ENCODE peak calls at places on chromosomes 6 and 20, in eight cellular contexts. E, J, F, V, A, I, T and R are unnamed samples.

GRCh38 chr6:75171151-75171550 is 34.7 kb downstream of the COL12A1 start:
- DNase-seq in E (no peak), J (no peak), F (no peak), V (no peak), A (no peak), I (no peak), T (no peak), R (no peak)

GRCh38 chr20:7505152-7505834 is 435.0 kb downstream of the HAO1 start:
- DNase-seq in E (no peak), J (peak; percentile 25), F (no peak), V (no peak), A (no peak), I (no peak), T (no peak), R (peak; percentile 45)

GRCh38 chr6:74925683-74926082 is 280.2 kb downstream of the COL12A1 start:
- DNase-seq in E (no peak), J (peak; percentile 24), F (no peak), V (no peak), A (no peak), I (no peak), T (no peak), R (peak; percentile 26)

GRCh38 chr6:166512567-166512966 is 73.9 kb downstream of the RAMACL start:
- DNase-seq in E (no peak), J (peak; percentile 49), F (no peak), V (no peak), A (no peak), I (no peak), T (no peak), R (no peak)

GRCh38 chr6:106540432-106540831 is 88.9 kb downstream of the RTN4IP1 start:
- DNase-seq in E (no peak), J (no peak), F (peak; percentile 45), V (no peak), A (no peak), I (no peak), T (no peak), R (no peak)

GRCh38 chr20:4973330-4974097 is 27.8 kb downstream of the SLC23A2 start:
- DNase-seq in E (peak; percentile 66), J (peak; percentile 96), F (no peak), V (peak; percentile 90), A (peak; percentile 69), I (peak; percentile 70), T (peak; percentile 76), R (peak; percentile 80)

GRCh38 chr6:80338201-80338836 is 231.8 kb downstream of the BCKDHB start:
- DNase-seq in E (peak; percentile 53), J (peak; percentile 81), F (no peak), V (peak; percentile 63), A (no peak), I (peak; percentile 37), T (peak; percentile 48), R (peak; percentile 22)

GRCh38 chr20:52572687-52573086 is 381.1 kb upstream of the ZFP64 start:
- DNase-seq in E (peak; percentile 2), J (no peak), F (peak; percentile 29), V (no peak), A (no peak), I (no peak), T (peak; percentile 19), R (no peak)

GRCh38 chr6:149885888-149886287 is 12.0 kb downstream of the RAET1E start:
- DNase-seq in E (no peak), J (no peak), F (no peak), V (no peak), A (no peak), I (no peak), T (no peak), R (no peak)

GRCh38 chr20:6055161-6055783 is 1.4 kb upstream of the LRRN4 start:
- DNase-seq in E (no peak), J (peak; percentile 57), F (no peak), V (no peak), A (no peak), I (no peak), T (no peak), R (no peak)

GRCh38 chr20:63185215-63185796 is 30.6 kb downstream of the YTHDF1 start:
- DNase-seq in E (no peak), J (no peak), F (no peak), V (no peak), A (no peak), I (no peak), T (no peak), R (no peak)

GRCh38 chr6:12844284-12845223 is 128.0 kb downstream of the PHACTR1 start:
- DNase-seq in E (peak; percentile 16), J (peak; percentile 45), F (no peak), V (peak; percentile 50), A (no peak), I (no peak), T (peak; percentile 41), R (no peak)

GRCh38 chr6:119137194-119138072 is 59.0 kb upstream of the FAM184A start:
- DNase-seq in E (no peak), J (no peak), F (peak; percentile 77), V (peak; percentile 53), A (no peak), I (no peak), T (peak; percentile 64), R (no peak)

GRCh38 chr20:48777005-48777404 is 50.8 kb downstream of the PREX1 start:
- DNase-seq in E (no peak), J (no peak), F (no peak), V (no peak), A (no peak), I (no peak), T (no peak), R (no peak)

GRCh38 chr6:78397537-78397936 is 469.8 kb upstream of the IRAK1BP1 start:
- DNase-seq in E (no peak), J (no peak), F (no peak), V (peak; percentile 9), A (no peak), I (no peak), T (no peak), R (no peak)

GRCh38 chr6:121817141-121817540 is 381.7 kb downstream of the GJA1 start:
- DNase-seq in E (no peak), J (no peak), F (no peak), V (peak; percentile 70), A (no peak), I (no peak), T (peak; percentile 41), R (no peak)

GRCh38 chr20:54843891-54844290 is 368.5 kb downstream of the DOK5 start:
- DNase-seq in E (no peak), J (no peak), F (no peak), V (no peak), A (no peak), I (no peak), T (no peak), R (no peak)

GRCh38 chr20:63829598-63829942 is 1.5 kb downstream of the ZBTB46 start:
- DNase-seq in E (no peak), J (no peak), F (peak; percentile 20), V (peak; percentile 55), A (no peak), I (no peak), T (no peak), R (no peak)

GRCh38 chr6:83849610-83850009 is 3.5 kb upstream of the RIPPLY2 start:
- DNase-seq in E (no peak), J (no peak), F (no peak), V (no peak), A (no peak), I (no peak), T (no peak), R (no peak)

GRCh38 chr20:45097485-45098095 is 3.3 kb downstream of the KCNS1 start:
- DNase-seq in E (peak; percentile 13), J (peak; percentile 45), F (no peak), V (peak; percentile 59), A (no peak), I (no peak), T (peak; percentile 63), R (peak; percentile 30)

GRCh38 chr6:104607501-104607900 is 252.2 kb downstream of the HACE1 start:
- DNase-seq in E (no peak), J (no peak), F (no peak), V (no peak), A (no peak), I (no peak), T (no peak), R (no peak)

GRCh38 chr6:168180548-168181011 is 101.6 kb upstream of the FRMD1 start:
- DNase-seq in E (no peak), J (no peak), F (no peak), V (no peak), A (no peak), I (no peak), T (no peak), R (no peak)

GRCh38 chr6:30394139-30394538 is 49.2 kb downstream of the RPP21 start:
- DNase-seq in E (no peak), J (no peak), F (no peak), V (no peak), A (no peak), I (no peak), T (no peak), R (no peak)

GRCh38 chr20:35773154-35773751 is 1.4 kb downstream of the PHF20 start:
- DNase-seq in E (peak; percentile 3), J (peak; percentile 74), F (no peak), V (peak; percentile 39), A (no peak), I (no peak), T (peak; percentile 56), R (no peak)
- H3K4me3 ChIP-seq in E (peak overlapping the region; percentile 90), J (peak overlapping the region; percentile 89), F (peak overlapping the region; percentile 87), V (peak overlapping the region; percentile 31), A (peak overlapping the region; percentile 78), I (peak overlapping the region; percentile 87), T (peak overlapping the region; percentile 91), R (peak overlapping the region; percentile 78)

GRCh38 chr6:3061501-3061941 is 6.8 kb upstream of the RIPK1 start:
- DNase-seq in E (peak; percentile 74), J (no peak), F (peak; percentile 92), V (peak; percentile 88), A (no peak), I (no peak), T (peak; percentile 86), R (no peak)
- TF ChIP-seq CTCF in E (peak; percentile 28), J (no peak), F (no peak), V (peak; percentile 44), A (no peak), I (peak; percentile 39), T (peak; percentile 38), R (no peak)

GRCh38 chr6:41331401-41332150 is 3.8 kb upstream of the NCR2 start:
- DNase-seq in E (no peak), J (no peak), F (no peak), V (no peak), A (no peak), I (no peak), T (no peak), R (no peak)
- H3K4me3 ChIP-seq in E (no peak overlapping the region), J (no peak overlapping the region), F (no peak overlapping the region), V (no peak overlapping the region), A (no peak overlapping the region), I (no peak overlapping the region), T (no peak overlapping the region), R (no peak overlapping the region)

GRCh38 chr6:135850882-135851281 is 619 bp upstream of the PDE7B start:
- DNase-seq in E (no peak), J (no peak), F (no peak), V (no peak), A (no peak), I (no peak), T (no peak), R (no peak)
- TF ChIP-seq CTCF in E (no peak), J (no peak), F (no peak), V (no peak), A (no peak), I (no peak), T (no peak), R (no peak)

GRCh38 chr20:1964659-1965405 is 29.0 kb downstream of the PDYN start:
- DNase-seq in E (no peak), J (no peak), F (no peak), V (no peak), A (no peak), I (no peak), T (peak; percentile 8), R (no peak)
- H3K4me3 ChIP-seq in E (no peak overlapping the region), J (no peak overlapping the region), F (no peak overlapping the region), V (no peak overlapping the region), A (peak overlapping the region; percentile 21), I (no peak overlapping the region), T (no peak overlapping the region), R (no peak overlapping the region)